ENCODE peak calls at places on chromosomes 6 and 20, in ten cellular contexts. Q, O, H, W, A, X, B, T, Z and S are unnamed samples.

GRCh38 chr20:16444056-16444777 is 129.0 kb downstream of the KIF16B start:
- DNase-seq in X (no peak), Q (no peak), B (no peak), Z (no peak), A (no peak), O (no peak), H (no peak), W (peak; percentile 9), T (no peak), S (peak; percentile 26)

GRCh38 chr6:106275692-106276091 is 49.9 kb downstream of the ATG5 start:
- DNase-seq in O (no peak), A (no peak), B (no peak), T (peak; percentile 30), Z (no peak), Q (no peak), W (peak; percentile 71), X (no peak), H (no peak), S (no peak)

GRCh38 chr20:32474967-32475819 is 109.9 kb downstream of the NOL4L start:
- DNase-seq in A (no peak), Q (peak; percentile 93), O (peak; percentile 72), Z (peak; percentile 90), T (peak; percentile 76), W (peak; percentile 91), H (peak; percentile 65), B (peak; percentile 94), X (peak; percentile 94), S (peak; percentile 76)

GRCh38 chr6:83605517-83605916 is 93.2 kb downstream of the PRSS35 start:
- DNase-seq in W (no peak), Z (no peak), O (no peak), Q (no peak), X (no peak), H (no peak), T (no peak), A (no peak), B (no peak), S (no peak)

GRCh38 chr6:52213127-52213526 is 27.0 kb downstream of the IL17A start:
- DNase-seq in H (no peak), Q (no peak), A (no peak), T (no peak), Z (no peak), X (no peak), W (no peak), B (no peak), O (no peak), S (no peak)

GRCh38 chr6:86331265-86331840 is 606.0 kb upstream of the HTR1E start:
- DNase-seq in Q (no peak), Z (no peak), H (no peak), T (no peak), A (no peak), O (no peak), X (no peak), B (no peak), W (no peak), S (no peak)

GRCh38 chr6:125942677-125943527 is 13.7 kb upstream of the HINT3 start:
- DNase-seq in O (peak; percentile 47), B (peak; percentile 38), A (no peak), Z (no peak), H (no peak), T (no peak), X (no peak), W (peak; percentile 56), Q (no peak), S (no peak)

GRCh38 chr6:123380257-123380656 is 256.5 kb downstream of the TRDN start:
- DNase-seq in A (peak; percentile 28), X (no peak), O (no peak), Z (no peak), H (no peak), T (no peak), B (no peak), W (no peak), Q (no peak), S (no peak)

GRCh38 chr6:11987390-11987789 is 24.7 kb upstream of the HIVEP1 start:
- DNase-seq in O (no peak), Z (no peak), T (no peak), H (no peak), Q (no peak), W (no peak), X (no peak), A (no peak), B (no peak), S (no peak)

GRCh38 chr6:167399599-167399998 is 74.7 kb downstream of the TTLL2 start:
- DNase-seq in Q (no peak), W (no peak), Z (no peak), O (no peak), T (no peak), H (no peak), X (no peak), A (no peak), B (no peak), S (peak; percentile 63)

GRCh38 chr6:42454428-42454791 is 2.7 kb upstream of the TRERF1 start:
- DNase-seq in W (no peak), Q (peak; percentile 69), Z (peak; percentile 69), X (no peak), H (peak; percentile 72), B (peak; percentile 36), O (peak; percentile 23), A (peak; percentile 80), T (no peak), S (peak; percentile 88)

GRCh38 chr6:11586574-11586973 is 49.0 kb downstream of the TMEM170B start:
- DNase-seq in O (no peak), W (peak; percentile 94), H (no peak), Z (no peak), Q (no peak), B (no peak), X (no peak), A (no peak), T (no peak), S (no peak)

GRCh38 chr6:18792832-18793231 is 405.7 kb downstream of the RNF144B start:
- DNase-seq in T (no peak), B (no peak), X (no peak), Q (no peak), Z (no peak), W (no peak), A (no peak), O (no peak), H (no peak), S (no peak)

GRCh38 chr20:24494460-24494920 is 25.1 kb downstream of the SYNDIG1 start:
- DNase-seq in H (no peak), O (no peak), A (no peak), Z (no peak), T (no peak), B (no peak), W (no peak), Q (no peak), X (no peak), S (no peak)
- H3K4me3 ChIP-seq in H (no peak overlapping the region), O (no peak overlapping the region), A (no peak overlapping the region), Z (no peak overlapping the region), T (no peak overlapping the region), B (no peak overlapping the region), W (no peak overlapping the region), Q (no peak overlapping the region), X (no peak overlapping the region), S (no peak overlapping the region)

DNA sequence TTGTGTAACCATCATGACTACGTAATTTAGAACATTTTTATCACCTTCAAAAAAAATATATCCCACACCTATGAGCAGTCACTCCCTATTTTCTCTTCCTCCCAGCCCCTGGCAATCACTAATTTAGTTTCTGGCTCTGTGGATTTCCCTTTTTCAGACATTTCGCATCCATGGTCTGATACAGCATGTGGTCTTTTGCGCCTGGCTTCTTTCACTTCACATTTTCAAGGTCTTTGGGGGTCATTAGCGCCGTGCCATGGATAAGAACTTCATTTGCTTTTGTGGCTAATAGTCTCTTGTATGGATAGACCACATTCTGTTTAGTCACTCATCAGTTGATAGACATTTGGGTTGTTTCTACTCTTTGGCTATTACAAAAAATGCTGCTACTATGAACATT is 44.9 kb upstream of the DUSP22 start:
- DNase-seq in H (no peak), A (no peak), W (no peak), T (no peak), B (no peak), Q (no peak), Z (no peak), O (no peak), X (no peak), S (no peak)
- TF ChIP-seq CTCF in H (no peak), A (no peak), W (no peak), T (no peak), B (no peak), Q (no peak), Z (no peak), O (no peak), X (no peak), S (no peak)

DNA sequence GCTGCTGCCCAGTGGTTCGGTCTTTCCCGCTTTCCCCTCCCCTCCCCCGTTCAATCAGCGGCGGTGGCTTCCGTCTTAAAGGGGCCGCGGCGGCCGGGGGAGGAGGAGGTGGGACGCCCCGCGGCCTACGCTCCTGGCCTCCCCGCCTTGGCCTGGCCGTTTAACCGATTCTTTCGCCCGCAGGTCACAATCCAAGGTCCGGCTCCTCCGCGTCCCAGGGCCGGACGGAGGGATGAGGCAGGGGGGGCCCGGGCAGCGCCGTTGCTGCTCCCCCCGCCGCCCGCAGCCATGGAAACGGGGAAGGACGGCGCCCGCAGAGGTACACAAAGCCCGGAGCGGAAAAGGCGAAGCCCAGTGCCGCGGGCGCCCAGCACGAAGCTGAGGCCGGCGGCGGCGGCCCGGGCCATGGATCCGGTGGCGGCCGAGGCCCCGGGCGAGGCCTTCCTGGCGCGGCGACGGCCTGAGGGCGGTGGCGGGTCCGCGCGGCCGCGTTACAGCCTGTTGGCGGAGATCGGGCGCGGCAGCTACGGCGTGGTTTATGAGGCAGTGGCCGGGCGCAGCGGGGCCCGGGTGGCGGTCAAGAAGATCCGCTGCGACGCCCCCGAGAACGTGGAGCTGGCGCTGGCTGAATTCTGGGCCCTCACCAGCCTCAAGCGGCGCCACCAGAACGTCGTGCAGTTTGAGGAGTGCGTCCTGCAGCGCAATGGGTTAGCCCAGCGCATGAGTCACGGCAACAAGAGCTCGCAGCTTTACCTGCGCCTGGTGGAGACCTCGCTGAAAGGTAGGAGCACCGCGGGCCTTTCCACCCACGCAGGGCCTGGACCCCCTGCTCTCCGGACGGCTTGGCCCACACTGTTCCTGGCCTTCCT is 1.2 kb downstream of the STK35 start:
- DNase-seq in Z (peak; percentile 86), B (peak; percentile 87), W (peak; percentile 80), X (peak; percentile 95), H (peak; percentile 80), A (peak; percentile 94), Q (peak; percentile 92), T (peak; percentile 81), O (peak; percentile 87), S (peak; percentile 79)
- TF ChIP-seq POLR2A in Z (peak; percentile 48), B (peak; percentile 91), W (peak; percentile 88), X (peak; percentile 78), H (peak; percentile 58), A (peak; percentile 57), Q (no peak), T (peak; percentile 71), O (peak; percentile 59), S (no peak)

GRCh38 chr6:134714679-134715078 is 235.2 kb downstream of the ALDH8A1 start:
- DNase-seq in W (peak; percentile 35), Q (no peak), A (no peak), T (no peak), O (no peak), B (no peak), H (no peak), X (no peak), Z (no peak), S (no peak)
- H3K4me3 ChIP-seq in W (no peak overlapping the region), Q (no peak overlapping the region), A (no peak overlapping the region), T (no peak overlapping the region), O (no peak overlapping the region), B (no peak overlapping the region), H (no peak overlapping the region), X (no peak overlapping the region), Z (no peak overlapping the region), S (no peak overlapping the region)